ENCODE peak calls at places on chromosomes 5 and 9, in six cellular contexts. One of them, this sample, is unnamed.

GRCh38 chr5:40260351-40260750 is 419.4 kb upstream of the PTGER4 start:
- DNase-seq in fibroblast of lung: peak
- DNase-seq in astrocyte: no peak
- DNase-seq in upper lobe of left lung: no peak
- DNase-seq in psoas muscle: peak
- DNase-seq in GM06990: no peak
- DNase-seq in this sample: no peak

GRCh38 chr9:110047232-110047954 is 160.6 kb downstream of the C9orf152 start:
- DNase-seq in fibroblast of lung: no peak
- DNase-seq in astrocyte: no peak
- DNase-seq in upper lobe of left lung: no peak
- DNase-seq in psoas muscle: no peak
- DNase-seq in GM06990: no peak
- DNase-seq in this sample: no peak

GRCh38 chr5:59207416-59207815 is 624.5 kb downstream of the RAB3C start:
- DNase-seq in fibroblast of lung: no peak
- DNase-seq in astrocyte: no peak
- DNase-seq in upper lobe of left lung: no peak
- DNase-seq in psoas muscle: no peak
- DNase-seq in GM06990: no peak
- DNase-seq in this sample: no peak

GRCh38 chr5:24135536-24135935 is 509.2 kb downstream of the CDH10 start:
- DNase-seq in fibroblast of lung: no peak
- DNase-seq in astrocyte: no peak
- DNase-seq in upper lobe of left lung: no peak
- DNase-seq in psoas muscle: no peak
- DNase-seq in GM06990: no peak
- DNase-seq in this sample: no peak

GRCh38 chr5:41392016-41392415 is 118.4 kb downstream of the PLCXD3 start:
- DNase-seq in fibroblast of lung: no peak
- DNase-seq in astrocyte: no peak
- DNase-seq in upper lobe of left lung: no peak
- DNase-seq in psoas muscle: no peak
- DNase-seq in GM06990: no peak
- DNase-seq in this sample: no peak

GRCh38 chr9:131379056-131379455 is 14.8 kb upstream of the PRRC2B start:
- DNase-seq in fibroblast of lung: no peak
- DNase-seq in astrocyte: no peak
- DNase-seq in upper lobe of left lung: no peak
- DNase-seq in psoas muscle: no peak
- DNase-seq in GM06990: no peak
- DNase-seq in this sample: no peak

GRCh38 chr9:92716557-92716956 is 46.6 kb upstream of the IPPK start:
- DNase-seq in fibroblast of lung: peak
- DNase-seq in astrocyte: no peak
- DNase-seq in upper lobe of left lung: no peak
- DNase-seq in psoas muscle: peak
- DNase-seq in GM06990: peak
- DNase-seq in this sample: peak

GRCh38 chr5:128084228-128085167 is 932 bp downstream of the SLC12A2 start:
- DNase-seq in fibroblast of lung: no peak
- DNase-seq in astrocyte: peak
- DNase-seq in upper lobe of left lung: peak
- DNase-seq in psoas muscle: peak
- DNase-seq in GM06990: peak
- DNase-seq in this sample: peak

GRCh38 chr9:136923881-136924280 is 20.7 kb downstream of the FBXW5 start:
- DNase-seq in fibroblast of lung: no peak
- DNase-seq in astrocyte: no peak
- DNase-seq in upper lobe of left lung: peak
- DNase-seq in psoas muscle: no peak
- DNase-seq in GM06990: no peak
- DNase-seq in this sample: no peak

GRCh38 chr9:80320480-80320879 is 748.7 kb downstream of the TLE4 start:
- DNase-seq in fibroblast of lung: no peak
- DNase-seq in astrocyte: peak
- DNase-seq in upper lobe of left lung: no peak
- DNase-seq in psoas muscle: no peak
- DNase-seq in GM06990: no peak
- DNase-seq in this sample: no peak

GRCh38 chr5:3596261-3596825 is 711 bp downstream of the IRX1 start:
- DNase-seq in fibroblast of lung: no peak
- DNase-seq in astrocyte: peak
- DNase-seq in upper lobe of left lung: peak
- DNase-seq in psoas muscle: no peak
- DNase-seq in GM06990: no peak
- DNase-seq in this sample: no peak

GRCh38 chr9:14168381-14168780 is 145.6 kb downstream of the NFIB start:
- DNase-seq in fibroblast of lung: no peak
- DNase-seq in astrocyte: no peak
- DNase-seq in upper lobe of left lung: no peak
- DNase-seq in psoas muscle: no peak
- DNase-seq in GM06990: no peak
- DNase-seq in this sample: no peak

GRCh38 chr5:134136221-134136631 is 21.7 kb downstream of the TCF7 start:
- DNase-seq in fibroblast of lung: no peak
- DNase-seq in astrocyte: no peak
- DNase-seq in upper lobe of left lung: no peak
- DNase-seq in psoas muscle: peak
- DNase-seq in GM06990: no peak
- DNase-seq in this sample: no peak

GRCh38 chr9:78115073-78115472 is 83.5 kb upstream of the GNAQ start:
- DNase-seq in fibroblast of lung: no peak
- DNase-seq in astrocyte: no peak
- DNase-seq in upper lobe of left lung: no peak
- DNase-seq in psoas muscle: no peak
- DNase-seq in GM06990: no peak
- DNase-seq in this sample: no peak

DNA sequence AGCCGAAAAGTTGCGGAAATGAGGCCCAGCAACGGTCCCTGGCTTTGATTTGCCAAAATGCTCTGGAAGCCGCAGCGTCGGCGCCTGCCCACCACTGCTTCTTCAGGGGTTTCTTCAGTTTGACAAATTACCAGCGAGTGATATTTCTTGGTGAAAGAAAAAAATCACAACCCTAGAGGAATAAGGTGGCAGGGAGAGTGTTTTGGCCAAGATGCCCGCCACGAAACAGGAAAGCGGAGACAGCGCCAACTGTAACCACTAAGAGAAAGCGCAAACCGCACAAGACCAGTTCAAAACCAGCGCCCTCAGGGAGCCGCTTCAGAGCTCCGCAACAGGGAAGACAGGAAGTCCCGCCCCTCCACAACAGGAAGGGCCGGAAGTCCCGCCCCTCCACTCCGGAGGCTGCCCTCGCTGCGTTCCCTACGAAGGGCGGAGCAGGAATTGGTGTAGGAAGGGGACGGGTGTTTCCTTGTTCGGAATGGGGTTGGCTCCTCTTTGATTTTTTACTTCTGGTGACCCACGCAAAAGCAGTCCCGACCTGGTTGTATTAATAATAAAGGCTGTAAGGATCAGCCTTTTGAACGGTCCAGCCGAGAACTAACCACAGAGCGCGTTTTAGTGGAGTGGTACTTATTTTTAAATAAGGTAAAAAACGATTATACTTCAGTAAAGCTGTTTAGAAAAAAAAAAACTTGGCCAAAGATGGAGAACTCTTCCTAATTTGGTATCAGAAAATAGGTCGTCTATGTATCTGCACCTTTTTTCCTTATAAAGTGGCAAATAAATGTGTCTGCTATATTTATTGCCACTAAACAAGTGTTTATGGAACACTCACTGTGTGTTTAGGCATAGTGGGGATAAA is at the start of gene C5orf34:
- DNase-seq in fibroblast of lung: peak
- DNase-seq in astrocyte: peak
- DNase-seq in upper lobe of left lung: peak
- DNase-seq in psoas muscle: peak
- DNase-seq in GM06990: peak
- DNase-seq in this sample: peak
- TF ChIP-seq CTCF in fibroblast of lung: no peak
- TF ChIP-seq CTCF in astrocyte: no peak
- TF ChIP-seq CTCF in upper lobe of left lung: no peak
- TF ChIP-seq CTCF in psoas muscle: no peak
- TF ChIP-seq CTCF in GM06990: no peak
- TF ChIP-seq CTCF in this sample: no peak

GRCh38 chr5:56659991-56660390 is 155.4 kb upstream of the MAP3K1 start:
- DNase-seq in fibroblast of lung: no peak
- DNase-seq in astrocyte: no peak
- DNase-seq in upper lobe of left lung: no peak
- DNase-seq in psoas muscle: no peak
- DNase-seq in GM06990: no peak
- DNase-seq in this sample: no peak
- TF ChIP-seq CTCF in fibroblast of lung: no peak
- TF ChIP-seq CTCF in astrocyte: no peak
- TF ChIP-seq CTCF in upper lobe of left lung: no peak
- TF ChIP-seq CTCF in psoas muscle: no peak
- TF ChIP-seq CTCF in GM06990: no peak
- TF ChIP-seq CTCF in this sample: no peak

GRCh38 chr5:139294372-139295165 is 1.0 kb downstream of the MATR3 start:
- DNase-seq in fibroblast of lung: peak
- DNase-seq in astrocyte: peak
- DNase-seq in upper lobe of left lung: peak
- DNase-seq in psoas muscle: peak
- DNase-seq in GM06990: peak
- DNase-seq in this sample: peak
- TF ChIP-seq CTCF in fibroblast of lung: peak
- TF ChIP-seq CTCF in astrocyte: peak
- TF ChIP-seq CTCF in upper lobe of left lung: peak
- TF ChIP-seq CTCF in psoas muscle: no peak
- TF ChIP-seq CTCF in GM06990: peak
- TF ChIP-seq CTCF in this sample: no peak

GRCh38 chr5:107765685-107766063 is 94.9 kb upstream of the EFNA5 start:
- DNase-seq in fibroblast of lung: no peak
- DNase-seq in astrocyte: no peak
- DNase-seq in upper lobe of left lung: no peak
- DNase-seq in psoas muscle: no peak
- DNase-seq in GM06990: no peak
- DNase-seq in this sample: no peak

GRCh38 chr5:107764976-107765684 is 94.4 kb upstream of the EFNA5 start:
- DNase-seq in fibroblast of lung: no peak
- DNase-seq in astrocyte: no peak
- DNase-seq in upper lobe of left lung: no peak
- DNase-seq in psoas muscle: no peak
- DNase-seq in GM06990: no peak
- DNase-seq in this sample: no peak

GRCh38 chr5:107764282-107764681 is 93.5 kb upstream of the EFNA5 start:
- DNase-seq in fibroblast of lung: no peak
- DNase-seq in astrocyte: no peak
- DNase-seq in upper lobe of left lung: no peak
- DNase-seq in psoas muscle: no peak
- DNase-seq in GM06990: no peak
- DNase-seq in this sample: no peak

GRCh38 chr5:107769531-107769930 is 98.8 kb upstream of the EFNA5 start:
- DNase-seq in fibroblast of lung: no peak
- DNase-seq in astrocyte: no peak
- DNase-seq in upper lobe of left lung: no peak
- DNase-seq in psoas muscle: no peak
- DNase-seq in GM06990: no peak
- DNase-seq in this sample: no peak

DNA sequence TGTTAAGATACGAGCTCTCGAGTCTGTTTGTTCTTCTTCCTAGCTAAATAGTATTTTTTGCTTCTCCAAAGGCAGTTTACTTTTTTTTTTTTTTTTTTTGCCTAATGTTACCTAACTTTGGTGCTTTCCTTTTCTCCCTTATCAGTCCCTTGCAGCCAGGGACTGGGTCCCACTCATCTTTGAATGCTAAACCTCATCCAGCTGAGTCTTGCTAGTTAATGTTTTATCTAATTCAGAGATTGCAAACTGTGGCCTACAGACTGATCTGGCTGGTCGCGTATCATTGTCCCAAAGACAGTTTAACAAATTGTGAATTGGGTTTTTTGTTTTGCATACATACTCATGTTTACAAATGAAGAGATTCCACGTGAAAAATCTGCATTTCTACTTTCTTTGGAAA is 95.7 kb upstream of the EFNA5 start:
- DNase-seq in fibroblast of lung: no peak
- DNase-seq in astrocyte: no peak
- DNase-seq in upper lobe of left lung: no peak
- DNase-seq in psoas muscle: no peak
- DNase-seq in GM06990: no peak
- DNase-seq in this sample: no peak
- TF ChIP-seq CTCF in fibroblast of lung: no peak
- TF ChIP-seq CTCF in astrocyte: no peak
- TF ChIP-seq CTCF in upper lobe of left lung: no peak
- TF ChIP-seq CTCF in psoas muscle: no peak
- TF ChIP-seq CTCF in GM06990: no peak
- TF ChIP-seq CTCF in this sample: no peak

GRCh38 chr5:172059661-172060100 is 53.2 kb upstream of the FBXW11 start:
- DNase-seq in fibroblast of lung: peak
- DNase-seq in astrocyte: no peak
- DNase-seq in upper lobe of left lung: no peak
- DNase-seq in psoas muscle: no peak
- DNase-seq in GM06990: no peak
- DNase-seq in this sample: no peak
- TF ChIP-seq CTCF in fibroblast of lung: peak
- TF ChIP-seq CTCF in astrocyte: peak
- TF ChIP-seq CTCF in upper lobe of left lung: peak
- TF ChIP-seq CTCF in psoas muscle: peak
- TF ChIP-seq CTCF in GM06990: peak
- TF ChIP-seq CTCF in this sample: peak

GRCh38 chr9:129464972-129465833 is 155.7 kb downstream of the C9orf50 start:
- DNase-seq in fibroblast of lung: peak
- DNase-seq in astrocyte: peak
- DNase-seq in upper lobe of left lung: no peak
- DNase-seq in psoas muscle: peak
- DNase-seq in GM06990: no peak
- DNase-seq in this sample: no peak
- TF ChIP-seq CTCF in fibroblast of lung: no peak
- TF ChIP-seq CTCF in astrocyte: no peak
- TF ChIP-seq CTCF in upper lobe of left lung: no peak
- TF ChIP-seq CTCF in psoas muscle: no peak
- TF ChIP-seq CTCF in GM06990: no peak
- TF ChIP-seq CTCF in this sample: no peak